ENCODE peak calls at places on chromosomes 2 and 18, in seven cellular contexts. F, H, L, G, T, M and B are unnamed samples.

GRCh38 chr2:126808929-126809328 is 89.8 kb upstream of the TEX51 start:
- DNase-seq in H (no peak), M (no peak), T (no peak), F (no peak), L (no peak), G (no peak), B (no peak)

GRCh38 chr2:3814846-3815245 is 111.5 kb downstream of the DCDC2C start:
- DNase-seq in T (no peak), F (no peak), H (no peak), G (no peak), L (no peak), M (no peak), B (no peak)

GRCh38 chr2:77008925-77009706 is 513.1 kb downstream of the LRRTM4 start:
- DNase-seq in H (no peak), G (no peak), M (no peak), L (no peak), F (no peak), T (no peak), B (no peak)

GRCh38 chr18:48934708-48935432 is 15.9 kb downstream of the SMAD7 start:
- DNase-seq in T (peak), G (no peak), M (no peak), F (peak), L (no peak), H (no peak), B (no peak)

GRCh38 chr18:35611518-35611917 is 30.0 kb downstream of the GALNT1 start:
- DNase-seq in T (no peak), G (no peak), F (no peak), M (no peak), L (no peak), H (no peak), B (no peak)

GRCh38 chr2:29260151-29260772 is 145.0 kb downstream of the CLIP4 start:
- DNase-seq in G (peak), H (no peak), M (no peak), T (no peak), F (no peak), L (no peak), B (no peak)

GRCh38 chr2:198315791-198316190 is 511.4 kb downstream of the PLCL1 start:
- DNase-seq in L (no peak), F (no peak), H (no peak), M (no peak), G (no peak), T (no peak), B (no peak)

GRCh38 chr2:126655500-126656310 is at the start of gene GYPC:
- DNase-seq in L (peak), M (no peak), H (no peak), T (peak), F (peak), G (peak), B (peak)

GRCh38 chr2:56183643-56184499 is at the start of gene CCDC85A:
- DNase-seq in T (peak), M (peak), G (peak), H (peak), L (peak), F (peak), B (peak)

GRCh38 chr2:216478151-216478550 is 20.5 kb upstream of the RPL37A start:
- DNase-seq in H (no peak), F (no peak), G (peak), L (peak), T (no peak), M (no peak), B (no peak)

GRCh38 chr2:25215232-25215631 is 46.9 kb upstream of the POMC start:
- DNase-seq in T (no peak), G (no peak), L (no peak), F (no peak), H (no peak), M (no peak), B (no peak)